ENCODE peak calls at places on chromosome 11, in four cellular contexts. X, Z, L and M are unnamed samples.

GRCh38 chr11:70020336-70021214 is 57.5 kb upstream of the ANO1 start:
- DNase-seq in X (no peak), Z (no peak), L (no peak), M (peak; percentile 36)

GRCh38 chr11:7353100-7353499 is 101.4 kb downstream of the SYT9 start:
- DNase-seq in X (peak; percentile 24), Z (peak; percentile 9), L (no peak), M (no peak)

GRCh38 chr11:85823816-85824215 is 12.9 kb upstream of the SYTL2 start:
- DNase-seq in X (no peak), Z (no peak), L (no peak), M (no peak)

GRCh38 chr11:56977324-56977723 is 11.4 kb upstream of the OR5AK2 start:
- DNase-seq in X (no peak), Z (no peak), L (no peak), M (no peak)

GRCh38 chr11:88415495-88415894 is 78.0 kb upstream of the CTSC start:
- DNase-seq in X (no peak), Z (no peak), L (no peak), M (no peak)

GRCh38 chr11:17388609-17389204 is at the start of gene KCNJ11:
- DNase-seq in X (no peak), Z (peak; percentile 44), L (peak; percentile 35), M (no peak)

GRCh38 chr11:100329352-100329751 is 357.7 kb upstream of the ARHGAP42 start:
- DNase-seq in X (no peak), Z (no peak), L (no peak), M (no peak)

GRCh38 chr11:109035261-109035660 is 370.4 kb downstream of the DDX10 start:
- DNase-seq in X (no peak), Z (no peak), L (no peak), M (no peak)

GRCh38 chr11:123509737-123510578 is 79.9 kb downstream of the GRAMD1B start:
- DNase-seq in X (peak; percentile 65), Z (no peak), L (no peak), M (no peak)

GRCh38 chr11:120168108-120168959 is 30.4 kb upstream of the TRIM29 start:
- DNase-seq in X (no peak), Z (no peak), L (no peak), M (no peak)

GRCh38 chr11:44861829-44862545 is 88.7 kb downstream of the TP53I11 start:
- DNase-seq in X (peak; percentile 79), Z (peak; percentile 88), L (peak; percentile 58), M (peak; percentile 80)

GRCh38 chr11:12694182-12694531 is 19.9 kb downstream of the TEAD1 start:
- DNase-seq in X (no peak), Z (no peak), L (peak; percentile 61), M (no peak)

GRCh38 chr11:119461250-119461963 is 38.4 kb upstream of the THY1 start:
- DNase-seq in X (no peak), Z (no peak), L (no peak), M (no peak)

GRCh38 chr11:111449696-111450479 is 62.3 kb downstream of the BTG4 start:
- DNase-seq in X (no peak), Z (no peak), L (no peak), M (no peak)

GRCh38 chr11:79663012-79663411 is 222.2 kb upstream of the TENM4 start:
- DNase-seq in X (no peak), Z (no peak), L (no peak), M (no peak)

GRCh38 chr11:27215471-27216267 is 147.3 kb downstream of the CCDC34 start:
- DNase-seq in X (peak; percentile 88), Z (no peak), L (peak; percentile 33), M (peak; percentile 82)

GRCh38 chr11:86476109-86476861 is 101.6 kb downstream of the CCDC81 start:
- DNase-seq in X (peak; percentile 61), Z (no peak), L (no peak), M (no peak)

GRCh38 chr11:1728931-1729691 is 21.3 kb downstream of the IFITM10 start:
- DNase-seq in X (no peak), Z (no peak), L (no peak), M (no peak)

GRCh38 chr11:10441652-10442503 is 13.2 kb upstream of the AMPD3 start:
- DNase-seq in X (no peak), Z (peak; percentile 44), L (no peak), M (no peak)

GRCh38 chr11:12154871-12155668 is 44.7 kb downstream of the MICAL2 start:
- DNase-seq in X (no peak), Z (no peak), L (no peak), M (peak; percentile 21)

GRCh38 chr11:117973446-117973922 is 12.7 kb upstream of the IL10RA start:
- DNase-seq in X (no peak), Z (no peak), L (no peak), M (no peak)

GRCh38 chr11:9367551-9367950 is 16.9 kb upstream of the IPO7 start:
- DNase-seq in X (no peak), Z (no peak), L (no peak), M (no peak)

GRCh38 chr11:65506316-65506769 is 7.5 kb downstream of the MALAT1 start:
- DNase-seq in X (no peak), Z (no peak), L (no peak), M (no peak)

GRCh38 chr11:65503923-65504670 is 5.3 kb downstream of the MALAT1 start:
- DNase-seq in X (peak; percentile 50), Z (no peak), L (no peak), M (no peak)

GRCh38 chr11:65505434-65506315 is 6.8 kb downstream of the MALAT1 start:
- DNase-seq in X (peak; percentile 34), Z (no peak), L (no peak), M (no peak)

GRCh38 chr11:65503606-65503922 is 4.7 kb downstream of the MALAT1 start:
- DNase-seq in X (no peak), Z (no peak), L (no peak), M (no peak)

GRCh38 chr11:65504671-65505433 is 6.0 kb downstream of the MALAT1 start:
- DNase-seq in X (peak; percentile 35), Z (no peak), L (no peak), M (no peak)
- TF ChIP-seq POLR2A in X (peak; percentile 5), Z (peak; percentile 64), L (peak; percentile 2), M (no peak)

GRCh38 chr11:90747057-90747456 is 524.2 kb upstream of the CHORDC1 start:
- DNase-seq in X (no peak), Z (no peak), L (no peak), M (no peak)
- TF ChIP-seq POLR2AphosphoS5 in X (no peak), Z (no peak), L (no peak), M (no peak)

DNA sequence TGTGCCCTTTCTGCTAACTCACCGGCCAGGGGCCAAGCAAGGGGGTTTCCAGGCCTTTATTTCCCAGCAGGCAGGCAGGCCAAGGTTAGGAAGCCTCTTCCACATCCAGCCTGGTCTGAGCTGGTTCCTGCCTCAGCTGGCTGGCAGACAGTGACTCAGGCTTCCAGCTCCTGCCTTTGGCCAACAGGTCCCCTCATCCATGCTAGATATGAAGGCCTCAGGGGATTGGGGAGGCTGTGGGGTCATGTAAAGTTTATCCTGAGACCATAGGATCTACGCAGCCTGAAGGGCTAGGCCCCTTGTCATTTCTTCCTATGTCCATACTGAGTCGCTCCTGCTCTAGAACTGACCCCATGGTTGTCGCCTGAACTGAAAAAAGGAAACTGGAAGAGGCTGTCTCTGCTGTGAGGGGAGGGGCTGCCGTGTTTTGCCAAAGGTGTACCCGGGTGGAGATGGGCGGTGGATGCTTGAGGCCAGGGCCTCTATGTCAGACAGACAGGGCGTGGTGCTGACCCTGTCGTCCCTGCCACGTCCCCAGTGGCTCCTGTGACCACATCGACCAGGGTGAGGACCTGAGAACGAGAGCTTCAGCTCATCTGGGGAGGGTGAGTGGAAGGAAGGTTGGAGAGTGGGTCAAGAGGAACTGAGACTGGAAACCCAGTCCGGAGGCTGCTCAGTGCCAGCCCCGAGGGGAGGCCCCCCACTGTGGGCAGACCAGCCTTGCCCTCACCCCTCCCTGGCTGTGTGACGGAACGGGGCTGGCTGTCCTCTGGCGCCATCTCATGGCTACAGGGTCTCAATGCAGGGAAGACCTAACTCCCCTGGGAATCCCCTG is 17.0 kb downstream of the P2RY6 start:
- DNase-seq in X (peak; percentile 86), Z (peak; percentile 69), L (peak; percentile 65), M (peak; percentile 95)
- TF ChIP-seq POLR2A in X (no peak), Z (no peak), L (no peak), M (no peak)

DNA sequence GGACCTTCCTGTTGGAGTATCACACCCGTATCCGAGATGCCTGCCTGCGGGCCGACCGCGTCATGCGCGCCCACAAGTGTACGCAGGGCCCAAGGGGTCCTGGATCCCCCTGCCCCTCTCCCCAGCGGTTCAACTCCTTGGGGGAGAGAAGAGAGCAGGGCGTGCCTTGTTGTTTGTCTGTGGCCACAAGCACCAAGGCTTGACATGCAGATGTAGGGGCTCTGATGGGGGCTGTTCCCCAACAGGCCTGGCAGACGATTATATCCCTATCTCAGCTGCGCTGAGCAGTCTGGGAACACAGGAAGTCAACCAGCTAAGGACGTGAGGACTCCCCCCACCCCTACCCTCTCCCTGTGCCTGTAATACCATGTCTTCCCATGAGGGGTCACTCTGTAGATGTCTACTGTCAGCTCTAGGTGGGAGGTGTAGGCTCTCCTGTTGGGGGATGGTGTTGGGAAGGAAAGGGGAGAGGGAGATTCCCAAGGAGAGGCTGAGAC is 6.8 kb downstream of the CFL1 start:
- DNase-seq in X (no peak), Z (no peak), L (no peak), M (no peak)
- TF ChIP-seq POLR2AphosphoS5 in X (peak; percentile 42), Z (peak; percentile 16), L (no peak), M (peak; percentile 57)

DNA sequence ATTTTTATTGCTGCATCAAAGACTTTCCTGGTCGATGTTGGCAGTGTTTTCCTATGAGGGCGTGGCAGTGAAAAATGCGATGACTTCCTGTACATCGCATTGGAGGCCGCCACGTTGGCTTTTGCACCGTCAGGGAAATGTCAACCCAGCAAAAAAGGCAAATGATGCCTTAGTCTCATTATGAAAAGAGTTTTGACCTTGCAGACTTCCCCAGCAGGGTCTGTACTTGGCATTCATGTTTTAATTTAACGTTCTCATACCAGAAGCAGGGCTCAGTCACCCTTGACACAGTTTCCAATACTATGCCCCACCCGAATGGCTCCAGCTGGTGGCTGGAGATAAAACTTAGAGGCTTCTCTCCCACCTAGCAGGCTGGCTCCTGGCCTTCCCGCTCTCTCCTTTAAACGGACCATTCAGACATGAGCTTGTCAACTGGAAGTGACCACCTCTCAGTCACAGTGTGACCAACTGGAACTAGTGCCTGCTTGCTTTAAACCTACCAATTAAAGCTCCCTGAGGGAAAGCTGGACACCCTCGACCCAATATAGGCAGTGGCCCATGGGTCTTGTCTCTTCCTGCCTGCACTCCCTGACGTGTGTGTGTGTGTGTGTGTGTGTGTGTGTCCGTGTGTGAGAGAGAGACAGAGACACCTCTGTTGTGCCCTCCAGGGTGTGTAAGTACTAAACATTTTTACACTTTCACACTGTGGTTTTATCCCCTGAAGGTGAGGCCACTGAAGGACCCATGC is 8.7 kb upstream of the GDPD5 start:
- DNase-seq in X (no peak), Z (no peak), L (peak; percentile 60), M (no peak)
- TF ChIP-seq POLR2A in X (no peak), Z (no peak), L (no peak), M (no peak)

GRCh38 chr11:114366331-114367243 is 33.7 kb downstream of the C11orf71 start:
- DNase-seq in X (peak; percentile 51), Z (no peak), L (no peak), M (no peak)

GRCh38 chr11:114362958-114363357 is 37.4 kb downstream of the C11orf71 start:
- DNase-seq in X (no peak), Z (no peak), L (no peak), M (no peak)

GRCh38 chr11:114368918-114369680 is 31.2 kb downstream of the C11orf71 start:
- DNase-seq in X (no peak), Z (no peak), L (no peak), M (no peak)

GRCh38 chr11:114367244-114367957 is 32.9 kb downstream of the C11orf71 start:
- DNase-seq in X (no peak), Z (no peak), L (no peak), M (no peak)
- TF ChIP-seq POLR2AphosphoS5 in X (no peak), Z (no peak), L (no peak), M (no peak)